ENCODE peak calls at places on chromosomes 5 and 9, in five cellular contexts. H, X, B, E and C are unnamed samples.

GRCh38 chr9:89779816-89780215 is 175.0 kb downstream of the GADD45G start:
- DNase-seq in H (no peak), X (no peak), B (no peak), E (no peak), C (no peak)

GRCh38 chr5:59596586-59597348 is 296.8 kb downstream of the PDE4D start:
- DNase-seq in H (no peak), X (no peak), B (peak), E (peak), C (peak)

GRCh38 chr9:131582466-131583341 is 37.4 kb downstream of the PRRT1B start:
- DNase-seq in H (no peak), X (no peak), B (no peak), E (no peak), C (no peak)

GRCh38 chr5:7850241-7850532 is 746 bp downstream of the CFAP90 start:
- DNase-seq in H (no peak), X (no peak), B (no peak), E (no peak), C (no peak)

GRCh38 chr5:39014544-39014943 is 59.7 kb downstream of the RICTOR start:
- DNase-seq in H (no peak), X (no peak), B (peak), E (peak), C (peak)

GRCh38 chr9:6488395-6488794 is 75.4 kb downstream of the UHRF2 start:
- DNase-seq in H (no peak), X (no peak), B (no peak), E (no peak), C (no peak)

GRCh38 chr9:118362596-118362995 is 658.4 kb downstream of the TLR4 start:
- DNase-seq in H (no peak), X (no peak), B (no peak), E (no peak), C (no peak)

GRCh38 chr5:99076600-99077253 is 147.9 kb upstream of the CHD1 start:
- DNase-seq in H (no peak), X (no peak), B (no peak), E (no peak), C (no peak)

GRCh38 chr9:16028516-16028915 is 475.7 kb downstream of the CCDC171 start:
- DNase-seq in H (no peak), X (no peak), B (peak), E (peak), C (no peak)

GRCh38 chr9:134800791-134801339 is 79.7 kb upstream of the FCN2 start:
- DNase-seq in H (peak), X (peak), B (no peak), E (no peak), C (no peak)

GRCh38 chr5:179343902-179344300 is 1.4 kb downstream of the ADAMTS2 start:
- DNase-seq in H (peak), X (peak), B (peak), E (peak), C (peak)

GRCh38 chr5:174920906-174921550 is 196.6 kb downstream of the MSX2 start:
- DNase-seq in H (no peak), X (no peak), B (no peak), E (no peak), C (peak)

GRCh38 chr5:82176115-82176514 is 102.0 kb downstream of the RPS23 start:
- DNase-seq in H (no peak), X (no peak), B (no peak), E (peak), C (no peak)

GRCh38 chr9:83472221-83472665 is 66.0 kb downstream of the FRMD3 start:
- DNase-seq in H (no peak), X (no peak), B (no peak), E (peak), C (peak)

GRCh38 chr5:150542933-150543445 is 35.1 kb downstream of the NDST1 start:
- DNase-seq in H (no peak), X (no peak), B (peak), E (no peak), C (no peak)

GRCh38 chr9:89640391-89640790 is 35.6 kb downstream of the GADD45G start:
- DNase-seq in H (no peak), X (no peak), B (no peak), E (no peak), C (no peak)

GRCh38 chr5:10474521-10475075 is 32.9 kb downstream of the ROPN1L start:
- DNase-seq in H (no peak), X (no peak), B (peak), E (no peak), C (peak)

GRCh38 chr5:179769796-179770195 is 24.0 kb upstream of the LTC4S start:
- DNase-seq in H (no peak), X (no peak), B (no peak), E (no peak), C (no peak)

GRCh38 chr5:60520451-60521210 is 179.3 kb downstream of the DEPDC1B start:
- DNase-seq in H (no peak), X (no peak), B (peak), E (no peak), C (no peak)

GRCh38 chr5:172505840-172506638 is 51.7 kb upstream of the SH3PXD2B start:
- DNase-seq in H (peak), X (no peak), B (no peak), E (no peak), C (no peak)

GRCh38 chr9:17398351-17398750 is 180.5 kb upstream of the SH3GL2 start:
- DNase-seq in H (no peak), X (peak), B (peak), E (peak), C (peak)

DNA sequence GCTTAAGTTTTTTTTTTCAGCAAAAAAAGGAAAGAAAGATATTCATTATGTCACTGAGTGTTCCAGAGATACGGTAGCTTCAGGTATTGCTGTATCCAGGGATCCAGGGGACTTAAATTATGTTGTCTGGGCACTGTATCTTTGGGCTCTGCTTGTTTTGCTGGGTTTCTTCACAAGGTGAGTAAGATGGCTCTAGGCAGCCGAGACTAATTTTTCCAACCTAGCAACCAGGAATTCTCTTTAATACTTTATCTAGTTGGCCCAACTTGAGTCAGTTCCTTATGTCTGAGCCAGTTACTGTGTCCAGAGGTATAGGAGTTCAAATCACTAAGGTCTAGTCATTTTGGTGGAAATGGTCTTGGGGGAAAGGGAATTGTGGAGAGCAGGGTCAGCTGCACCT is 66.0 kb downstream of the MAN2A1 start:
- DNase-seq in H (no peak), X (no peak), B (no peak), E (no peak), C (no peak)
- H3K4me3 ChIP-seq in H (no peak), X (no peak), B (no peak), E (no peak), C (no peak)

DNA sequence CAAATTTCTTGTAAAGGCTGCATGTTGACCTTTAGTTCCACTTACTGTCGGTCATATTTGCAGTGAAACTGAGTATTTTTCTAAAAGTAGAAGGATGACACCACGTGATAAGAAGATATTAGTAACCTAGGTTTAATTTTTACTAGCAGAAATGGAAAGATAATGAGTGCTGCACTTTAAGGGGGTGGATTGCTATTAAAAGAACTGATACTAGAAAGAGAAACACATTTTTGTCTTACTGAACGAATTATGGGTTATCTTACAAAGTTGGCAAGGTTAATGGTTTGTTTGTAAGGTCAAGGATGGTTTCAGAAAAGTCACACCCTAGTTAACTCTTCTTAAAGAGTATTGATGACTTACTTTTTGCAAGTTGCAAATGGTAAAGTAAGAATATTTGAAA is 2.4 kb downstream of the MACIR start:
- DNase-seq in H (no peak), X (no peak), B (no peak), E (no peak), C (no peak)
- H3K4me3 ChIP-seq in H (no peak), X (peak), B (no peak), E (peak), C (peak)

GRCh38 chr5:56740000-56740399 is 75.3 kb upstream of the MAP3K1 start:
- DNase-seq in H (no peak), X (no peak), B (peak), E (peak), C (peak)

GRCh38 chr5:56735845-56736641 is 79.3 kb upstream of the MAP3K1 start:
- DNase-seq in H (no peak), X (peak), B (no peak), E (no peak), C (no peak)

GRCh38 chr5:56737918-56738606 is 77.3 kb upstream of the MAP3K1 start:
- DNase-seq in H (no peak), X (no peak), B (no peak), E (no peak), C (no peak)

GRCh38 chr5:56734066-56734766 is 81.1 kb upstream of the MAP3K1 start:
- DNase-seq in H (no peak), X (no peak), B (no peak), E (no peak), C (no peak)

GRCh38 chr5:56737002-56737621 is 78.2 kb upstream of the MAP3K1 start:
- DNase-seq in H (no peak), X (no peak), B (peak), E (peak), C (peak)
- H3K4me3 ChIP-seq in H (no peak), X (no peak), B (no peak), E (no peak), C (no peak)

GRCh38 chr5:3584724-3585531 is 10.7 kb upstream of the IRX1 start:
- DNase-seq in H (no peak), X (peak), B (no peak), E (no peak), C (no peak)
- H3K4me3 ChIP-seq in H (no peak), X (no peak), B (no peak), E (no peak), C (no peak)

DNA sequence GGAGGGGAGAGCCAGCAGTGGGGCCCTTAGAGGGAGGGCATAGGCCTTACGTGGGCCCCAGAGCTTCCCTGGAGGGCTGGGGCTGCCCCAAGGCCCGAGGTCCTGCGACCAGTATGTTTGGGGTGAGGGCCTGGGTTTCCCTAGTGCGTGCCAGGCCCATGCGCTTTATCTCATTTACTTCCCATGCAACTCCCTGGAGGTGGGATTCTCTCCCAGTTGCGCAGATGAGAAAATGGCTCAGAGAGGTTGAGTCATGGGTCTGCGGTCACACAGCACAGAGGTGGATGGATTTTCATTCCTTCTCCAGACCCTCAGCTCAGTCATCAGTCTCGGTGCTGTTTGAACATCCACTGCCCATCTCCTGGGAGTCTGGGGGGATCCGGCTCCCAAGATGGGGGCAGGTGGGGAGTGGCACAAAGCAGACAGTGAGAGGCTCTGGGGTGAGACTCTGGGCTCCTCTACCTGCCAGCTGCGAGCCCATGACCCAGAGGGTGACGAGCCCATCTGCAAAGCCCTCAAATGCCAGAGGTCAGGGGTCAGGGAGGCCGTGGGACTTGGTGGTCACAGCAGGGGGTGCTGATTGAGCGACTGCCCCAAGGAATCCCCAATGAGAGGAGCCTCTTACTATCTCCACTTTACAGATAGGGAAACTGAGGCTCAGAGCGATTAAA is 171.2 kb downstream of the GAPVD1 start:
- DNase-seq in H (peak), X (no peak), B (no peak), E (no peak), C (no peak)
- H3K4me3 ChIP-seq in H (no peak), X (no peak), B (no peak), E (no peak), C (no peak)

GRCh38 chr9:127777368-127777960 is 1.0 kb downstream of the SH2D3C start:
- DNase-seq in H (no peak), X (no peak), B (no peak), E (no peak), C (no peak)
- H3K4me3 ChIP-seq in H (no peak), X (no peak), B (no peak), E (no peak), C (no peak)

GRCh38 chr5:124979174-124979573 is 232.7 kb upstream of the ZNF608 start:
- DNase-seq in H (no peak), X (peak), B (peak), E (no peak), C (no peak)
- H3K4me3 ChIP-seq in H (no peak), X (no peak), B (no peak), E (no peak), C (no peak)